ENCODE peak calls at places on chromosomes 6 and 20, in seven cellular contexts. H is Peyer's patch; N is fibroblast of mammary gland; X is lower leg skin; T is CD8-positive, alpha-beta T cell; M is fibroblast of lung; Z is HFFc6. A is an unnamed sample.

GRCh38 chr20:59082077-59082740 is 39.6 kb upstream of the PRELID3B start:
- DNase-seq in H (no peak), X (no peak), Z (peak), N (peak), M (peak), T (no peak), A (no peak)

GRCh38 chr20:47551841-47552240 is 50.2 kb downstream of the NCOA3 start:
- DNase-seq in M (no peak), N (peak), H (no peak), X (no peak), Z (no peak), T (no peak), A (no peak)

GRCh38 chr6:43368517-43369160 is 808 bp downstream of the ZNF318 start:
- DNase-seq in M (peak), H (peak), N (peak), T (no peak), X (peak), Z (peak), A (peak)

GRCh38 chr6:111032493-111033140 is 50.8 kb downstream of the RPF2 start:
- DNase-seq in H (no peak), X (no peak), N (no peak), Z (no peak), T (no peak), M (peak), A (no peak)

GRCh38 chr6:159974932-159975331 is 6.0 kb downstream of the IGF2R start:
- DNase-seq in Z (no peak), N (no peak), M (no peak), X (peak), H (no peak), T (no peak), A (no peak)

GRCh38 chr20:58850693-58851174 is at the start of gene GNAS-AS1:
- DNase-seq in Z (peak), M (peak), X (peak), H (peak), N (peak), T (peak), A (peak)

GRCh38 chr6:155493694-155494143 is 38.1 kb upstream of the NOX3 start:
- DNase-seq in M (peak), H (no peak), T (no peak), N (peak), Z (peak), X (no peak), A (no peak)

GRCh38 chr6:31666337-31666960 is 569 bp downstream of the CSNK2B start:
- DNase-seq in H (no peak), X (no peak), T (no peak), Z (no peak), N (no peak), M (no peak), A (no peak)

GRCh38 chr6:82072113-82072512 is 175.4 kb downstream of the IBTK start:
- DNase-seq in N (no peak), Z (no peak), X (no peak), M (peak), H (no peak), T (no peak), A (no peak)

GRCh38 chr20:8851446-8851845 is 217.4 kb upstream of the PLCB4 start:
- DNase-seq in N (no peak), M (no peak), H (no peak), X (no peak), Z (no peak), T (no peak), A (no peak)

GRCh38 chr6:144352310-144352709 is 67.2 kb downstream of the UTRN start:
- DNase-seq in T (no peak), M (no peak), N (peak), Z (no peak), H (no peak), X (no peak), A (no peak)

GRCh38 chr20:54257090-54257816 is 49.4 kb downstream of the PFDN4 start:
- DNase-seq in X (no peak), M (peak), Z (peak), N (peak), H (no peak), T (no peak), A (no peak)

GRCh38 chr6:4776967-4777925 is 1.0 kb downstream of the CDYL start:
- DNase-seq in H (no peak), Z (peak), X (no peak), M (peak), N (peak), T (peak), A (no peak)

GRCh38 chr20:5073154-5074049 is 46.4 kb downstream of the PCNA start:
- DNase-seq in M (peak), X (peak), T (no peak), N (peak), Z (peak), H (peak), A (no peak)

GRCh38 chr20:25223179-25223661 is 24.7 kb upstream of the PYGB start:
- DNase-seq in H (no peak), N (peak), T (no peak), Z (peak), M (peak), X (peak), A (no peak)

GRCh38 chr20:50223321-50223995 is 32.8 kb downstream of the CEBPB start:
- DNase-seq in M (no peak), N (no peak), Z (no peak), H (peak), T (no peak), X (no peak), A (no peak)

GRCh38 chr20:50220093-50220893 is 29.7 kb downstream of the CEBPB start:
- DNase-seq in Z (no peak), X (no peak), H (peak), M (no peak), N (no peak), T (no peak), A (no peak)

GRCh38 chr20:50220894-50221266 is 30.2 kb downstream of the CEBPB start:
- DNase-seq in X (no peak), H (peak), M (no peak), N (no peak), T (no peak), Z (no peak), A (no peak)

GRCh38 chr20:50222568-50223320 is 32.1 kb downstream of the CEBPB start:
- DNase-seq in H (peak), N (no peak), X (no peak), Z (no peak), M (no peak), T (no peak), A (no peak)

GRCh38 chr20:50221501-50222323 is 31.1 kb downstream of the CEBPB start:
- DNase-seq in X (no peak), M (peak), N (peak), H (peak), T (no peak), Z (peak), A (no peak)
- TF ChIP-seq CTCF in X (no peak), M (no peak), N (no peak), H (no peak), T (no peak), Z (no peak), A (no peak)

DNA sequence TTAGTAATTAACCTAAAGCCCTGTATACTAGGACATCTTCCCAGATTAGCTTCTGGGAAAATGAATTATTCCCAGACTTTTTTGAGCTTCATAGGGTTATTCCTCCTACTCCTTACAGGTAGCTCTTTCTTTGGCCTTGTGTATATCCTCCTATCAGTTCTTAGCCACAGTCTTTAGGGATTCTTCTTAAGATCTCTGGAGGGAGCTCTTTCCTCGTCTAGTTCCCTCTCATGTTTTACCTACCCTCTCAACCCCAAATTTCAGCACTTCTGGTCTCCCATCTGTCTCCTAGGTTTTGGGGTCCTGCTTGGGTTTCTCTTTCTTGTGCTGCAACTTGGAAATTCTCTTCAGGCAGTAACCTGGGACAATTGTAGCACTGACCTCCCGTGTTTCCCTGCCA is 46.4 kb upstream of the SLC35B3 start:
- DNase-seq in H (no peak), M (no peak), X (no peak), N (peak), T (no peak), Z (no peak), A (no peak)
- TF ChIP-seq CTCF in H (no peak), M (no peak), X (no peak), N (peak), T (no peak), Z (no peak), A (peak)

GRCh38 chr6:40550096-40550731 is 37.0 kb downstream of the LRFN2 start:
- DNase-seq in M (peak), Z (peak), T (peak), X (no peak), H (no peak), N (peak), A (peak)
- TF ChIP-seq CTCF in M (peak), Z (peak), T (peak), X (no peak), H (peak), N (peak), A (peak)

DNA sequence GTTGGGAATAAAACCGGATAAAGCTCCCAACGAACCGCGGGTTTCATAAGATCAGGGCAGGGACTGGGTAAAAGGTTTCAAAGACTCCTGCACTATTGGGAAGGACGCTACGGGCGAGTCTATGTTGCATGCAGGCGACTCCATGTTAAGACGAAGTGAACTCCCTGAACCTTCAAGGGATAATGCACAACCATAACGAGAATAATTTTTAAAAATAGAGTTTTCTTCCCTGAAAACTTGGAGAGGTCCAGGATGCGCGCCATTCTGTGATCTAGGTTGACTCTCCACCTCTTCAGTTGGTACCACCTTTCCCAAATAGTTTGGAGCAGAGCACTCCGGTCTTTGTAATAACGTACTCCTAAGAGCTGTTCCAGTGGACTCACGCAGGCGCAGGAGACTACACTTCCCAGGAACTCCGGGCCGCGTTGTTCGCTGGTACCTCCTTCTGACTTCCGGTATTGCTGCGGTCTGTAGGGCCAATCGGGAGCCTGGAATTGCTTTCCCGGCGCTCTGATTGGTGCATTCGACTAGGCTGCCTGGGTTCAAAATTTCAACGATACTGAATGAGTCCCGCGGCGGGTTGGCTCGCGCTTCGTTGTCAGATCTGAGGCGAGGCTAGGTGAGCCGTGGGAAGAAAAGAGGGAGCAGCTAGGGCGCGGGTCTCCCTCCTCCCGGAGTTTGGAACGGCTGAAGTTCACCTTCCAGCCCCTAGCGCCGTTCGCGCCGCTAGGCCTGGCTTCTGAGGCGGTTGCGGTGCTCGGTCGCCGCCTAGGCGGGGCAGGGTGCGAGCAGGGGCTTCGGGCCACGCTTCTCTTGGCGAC is at the start of gene TPX2:
- DNase-seq in N (peak), H (peak), Z (peak), T (peak), X (peak), M (peak), A (peak)
- TF ChIP-seq CTCF in N (peak), H (peak), Z (peak), T (no peak), X (no peak), M (no peak), A (no peak)

GRCh38 chr6:134577998-134578397 is 260.1 kb upstream of the SGK1 start:
- DNase-seq in M (peak), Z (peak), X (no peak), T (no peak), N (peak), H (no peak), A (no peak)
- TF ChIP-seq CTCF in M (no peak), Z (peak), X (no peak), T (no peak), N (no peak), H (no peak), A (no peak)

GRCh38 chr6:157032923-157033322 is 255.7 kb downstream of the ARID1B start:
- DNase-seq in H (no peak), Z (no peak), M (no peak), N (no peak), T (no peak), X (no peak), A (no peak)

GRCh38 chr6:157035576-157035975 is 258.4 kb downstream of the ARID1B start:
- DNase-seq in N (no peak), Z (no peak), H (no peak), X (no peak), M (no peak), T (no peak), A (no peak)

GRCh38 chr6:157033428-157034140 is 256.4 kb downstream of the ARID1B start:
- DNase-seq in H (no peak), M (no peak), Z (no peak), T (no peak), X (no peak), N (peak), A (no peak)

GRCh38 chr6:157036245-157036681 is 259.1 kb downstream of the ARID1B start:
- DNase-seq in Z (no peak), T (no peak), M (peak), N (peak), X (no peak), H (no peak), A (no peak)

DNA sequence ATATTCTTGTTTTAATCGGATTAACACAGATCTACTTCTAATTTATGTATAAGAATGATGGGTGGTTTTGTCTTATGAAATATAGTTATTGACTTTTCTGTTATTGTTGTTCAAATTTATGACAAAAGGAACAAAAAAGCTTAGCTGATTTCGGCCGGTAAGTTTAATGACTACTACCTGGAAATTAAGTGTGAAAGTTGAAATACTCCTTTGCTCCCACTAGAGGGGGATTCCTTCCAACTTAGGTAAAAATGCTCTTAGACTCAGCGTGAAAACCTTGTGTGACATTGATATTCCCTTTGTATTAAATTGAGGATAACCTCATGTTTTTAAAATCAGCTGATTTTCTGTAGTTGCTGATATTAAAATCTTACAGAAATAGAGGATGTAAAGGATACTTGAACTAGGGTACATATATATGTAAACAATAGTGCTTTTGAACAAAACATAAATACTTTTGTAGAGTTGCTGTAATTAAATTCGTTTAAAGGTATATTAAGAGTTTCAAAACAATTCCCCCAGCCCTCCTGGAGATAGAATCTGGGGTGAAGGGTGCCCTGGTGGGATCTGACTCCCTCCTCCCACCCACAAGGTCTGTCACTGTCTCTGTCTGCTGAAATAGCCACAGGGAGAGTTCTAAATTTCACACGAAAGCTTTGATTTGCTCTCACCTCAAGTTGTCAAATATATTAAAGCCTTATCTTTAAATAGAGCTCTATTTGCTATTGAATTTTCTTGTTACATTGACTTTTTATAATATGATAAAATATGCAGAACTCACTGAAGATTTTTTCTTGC is 257.5 kb downstream of the ARID1B start:
- DNase-seq in M (peak), X (no peak), H (no peak), T (no peak), Z (peak), N (peak), A (no peak)
- TF ChIP-seq CTCF in M (peak), X (no peak), H (peak), T (peak), Z (peak), N (peak), A (peak)

DNA sequence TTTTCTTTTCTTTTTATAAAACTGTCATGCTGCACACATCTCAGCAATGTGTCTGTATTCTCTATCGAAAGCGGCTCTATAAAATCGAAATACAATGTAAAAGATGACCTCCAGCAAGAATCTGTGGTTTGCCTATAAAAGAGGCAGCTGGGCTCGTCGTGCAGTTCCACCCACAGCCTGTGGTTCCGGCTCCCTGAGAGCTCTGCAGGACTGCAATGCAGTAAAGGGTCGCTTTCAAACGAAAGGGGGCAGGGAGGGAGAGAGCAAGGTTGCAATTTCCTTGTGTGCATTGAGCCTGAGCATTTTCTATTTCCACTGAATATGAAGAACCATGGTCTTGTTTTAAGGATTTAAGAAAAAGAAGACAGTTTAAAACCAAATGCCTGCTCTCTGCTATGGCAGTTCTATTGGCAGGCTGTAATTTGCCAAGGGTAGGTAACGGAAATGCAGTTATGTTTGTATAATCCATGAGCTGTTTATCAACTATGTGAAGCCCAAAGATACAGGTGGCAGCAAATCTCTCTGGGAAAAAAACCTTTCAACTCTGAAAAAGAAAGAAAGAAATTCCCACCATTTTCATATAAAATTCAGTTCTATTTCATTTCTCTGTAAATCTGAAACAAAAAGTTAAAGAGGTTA is 236.5 kb downstream of the HACE1 start:
- DNase-seq in M (no peak), X (no peak), T (no peak), H (no peak), Z (no peak), N (no peak), A (peak)
- TF ChIP-seq CTCF in M (no peak), X (no peak), T (no peak), H (no peak), Z (peak), N (no peak), A (no peak)

GRCh38 chr20:41956316-41957050 is 338.3 kb upstream of the CHD6 start:
- DNase-seq in X (no peak), T (no peak), M (no peak), N (peak), H (no peak), Z (no peak), A (no peak)
- TF ChIP-seq CTCF in X (no peak), T (no peak), M (no peak), N (peak), H (peak), Z (peak), A (no peak)

GRCh38 chr6:23414204-23414501 is 711.9 kb upstream of the NRSN1 start:
- DNase-seq in H (no peak), N (peak), M (peak), T (no peak), X (no peak), Z (no peak), A (no peak)
- TF ChIP-seq CTCF in H (no peak), N (peak), M (peak), T (no peak), X (no peak), Z (no peak), A (peak)

A was measured in endothelial cell.